ENCODE peak calls at places on chromosomes 1 and 21, in five cellular contexts. One of them, this sample, is unnamed.

GRCh38 chr1:234765672-234766071 is 155.7 kb upstream of the IRF2BP2 start:
- DNase-seq in naive thymus-derived CD8-positive, alpha-beta T cell: no peak
- DNase-seq in nucleus accumbens: no peak
- DNase-seq in non-pigmented ciliary epithelial cell: no peak
- DNase-seq in activated T-helper 1 cell treated with Interleukin-2 at 50 U/mL for 16 hours: no peak
- DNase-seq in this sample: no peak

GRCh38 chr1:51615780-51616291 is 1.1 kb upstream of the OSBPL9 start:
- DNase-seq in non-pigmented ciliary epithelial cell: no peak
- DNase-seq in naive thymus-derived CD8-positive, alpha-beta T cell: no peak
- DNase-seq in activated T-helper 1 cell treated with Interleukin-2 at 50 U/mL for 16 hours: no peak
- DNase-seq in nucleus accumbens: no peak
- DNase-seq in this sample: no peak

GRCh38 chr1:212692774-212693644 is 6.6 kb downstream of the BATF3 start:
- DNase-seq in nucleus accumbens: no peak
- DNase-seq in naive thymus-derived CD8-positive, alpha-beta T cell: no peak
- DNase-seq in non-pigmented ciliary epithelial cell: no peak
- DNase-seq in activated T-helper 1 cell treated with Interleukin-2 at 50 U/mL for 16 hours: no peak
- DNase-seq in this sample: no peak

GRCh38 chr1:169250022-169250421 is 117.6 kb downstream of the NME7 start:
- DNase-seq in non-pigmented ciliary epithelial cell: peak
- DNase-seq in nucleus accumbens: no peak
- DNase-seq in naive thymus-derived CD8-positive, alpha-beta T cell: no peak
- DNase-seq in activated T-helper 1 cell treated with Interleukin-2 at 50 U/mL for 16 hours: no peak
- DNase-seq in this sample: no peak

GRCh38 chr21:38843806-38844479 is 38.2 kb downstream of the ETS2 start:
- DNase-seq in activated T-helper 1 cell treated with Interleukin-2 at 50 U/mL for 16 hours: no peak
- DNase-seq in naive thymus-derived CD8-positive, alpha-beta T cell: no peak
- DNase-seq in nucleus accumbens: no peak
- DNase-seq in non-pigmented ciliary epithelial cell: peak
- DNase-seq in this sample: peak

GRCh38 chr1:94425821-94426484 is 7.8 kb downstream of the ABCD3 start:
- DNase-seq in nucleus accumbens: no peak
- DNase-seq in naive thymus-derived CD8-positive, alpha-beta T cell: no peak
- DNase-seq in activated T-helper 1 cell treated with Interleukin-2 at 50 U/mL for 16 hours: no peak
- DNase-seq in non-pigmented ciliary epithelial cell: no peak
- DNase-seq in this sample: no peak

GRCh38 chr1:29513357-29513756 is 277.0 kb downstream of the PTPRU start:
- DNase-seq in nucleus accumbens: no peak
- DNase-seq in activated T-helper 1 cell treated with Interleukin-2 at 50 U/mL for 16 hours: no peak
- DNase-seq in non-pigmented ciliary epithelial cell: peak
- DNase-seq in naive thymus-derived CD8-positive, alpha-beta T cell: no peak
- DNase-seq in this sample: peak

GRCh38 chr1:21818661-21819060 is 6.6 kb downstream of the LDLRAD2 start:
- DNase-seq in activated T-helper 1 cell treated with Interleukin-2 at 50 U/mL for 16 hours: no peak
- DNase-seq in non-pigmented ciliary epithelial cell: no peak
- DNase-seq in nucleus accumbens: no peak
- DNase-seq in naive thymus-derived CD8-positive, alpha-beta T cell: peak
- DNase-seq in this sample: no peak

GRCh38 chr1:106700151-106700550 is 356.3 kb upstream of the PRMT6 start:
- DNase-seq in naive thymus-derived CD8-positive, alpha-beta T cell: no peak
- DNase-seq in nucleus accumbens: no peak
- DNase-seq in non-pigmented ciliary epithelial cell: no peak
- DNase-seq in activated T-helper 1 cell treated with Interleukin-2 at 50 U/mL for 16 hours: no peak
- DNase-seq in this sample: no peak

GRCh38 chr1:31244326-31244725 is 4.6 kb upstream of the NKAIN1 start:
- DNase-seq in naive thymus-derived CD8-positive, alpha-beta T cell: no peak
- DNase-seq in nucleus accumbens: no peak
- DNase-seq in non-pigmented ciliary epithelial cell: no peak
- DNase-seq in activated T-helper 1 cell treated with Interleukin-2 at 50 U/mL for 16 hours: no peak
- DNase-seq in this sample: no peak

GRCh38 chr1:64515427-64515826 is 45.5 kb downstream of the CACHD1 start:
- DNase-seq in non-pigmented ciliary epithelial cell: peak
- DNase-seq in nucleus accumbens: no peak
- DNase-seq in naive thymus-derived CD8-positive, alpha-beta T cell: no peak
- DNase-seq in activated T-helper 1 cell treated with Interleukin-2 at 50 U/mL for 16 hours: no peak
- DNase-seq in this sample: no peak

GRCh38 chr1:93575586-93576271 is 105.9 kb downstream of the BCAR3 start:
- DNase-seq in activated T-helper 1 cell treated with Interleukin-2 at 50 U/mL for 16 hours: no peak
- DNase-seq in non-pigmented ciliary epithelial cell: no peak
- DNase-seq in naive thymus-derived CD8-positive, alpha-beta T cell: no peak
- DNase-seq in nucleus accumbens: no peak
- DNase-seq in this sample: peak

GRCh38 chr1:7422081-7422480 is 349.0 kb upstream of the VAMP3 start:
- DNase-seq in nucleus accumbens: no peak
- DNase-seq in naive thymus-derived CD8-positive, alpha-beta T cell: no peak
- DNase-seq in activated T-helper 1 cell treated with Interleukin-2 at 50 U/mL for 16 hours: no peak
- DNase-seq in non-pigmented ciliary epithelial cell: no peak
- DNase-seq in this sample: no peak

GRCh38 chr1:198153103-198153502 is 3.7 kb upstream of the NEK7 start:
- DNase-seq in non-pigmented ciliary epithelial cell: no peak
- DNase-seq in activated T-helper 1 cell treated with Interleukin-2 at 50 U/mL for 16 hours: no peak
- DNase-seq in nucleus accumbens: no peak
- DNase-seq in naive thymus-derived CD8-positive, alpha-beta T cell: no peak
- DNase-seq in this sample: peak

GRCh38 chr21:25582164-25582563 is 25.1 kb downstream of the MRPL39 start:
- DNase-seq in activated T-helper 1 cell treated with Interleukin-2 at 50 U/mL for 16 hours: no peak
- DNase-seq in non-pigmented ciliary epithelial cell: no peak
- DNase-seq in nucleus accumbens: no peak
- DNase-seq in naive thymus-derived CD8-positive, alpha-beta T cell: no peak
- DNase-seq in this sample: no peak

GRCh38 chr1:15956150-15956549 is 19.8 kb downstream of the ZBTB17 start:
- DNase-seq in non-pigmented ciliary epithelial cell: no peak
- DNase-seq in nucleus accumbens: no peak
- DNase-seq in naive thymus-derived CD8-positive, alpha-beta T cell: no peak
- DNase-seq in activated T-helper 1 cell treated with Interleukin-2 at 50 U/mL for 16 hours: no peak
- DNase-seq in this sample: no peak

GRCh38 chr21:42559326-42559725 is 45.7 kb downstream of the SLC37A1 start:
- DNase-seq in activated T-helper 1 cell treated with Interleukin-2 at 50 U/mL for 16 hours: no peak
- DNase-seq in nucleus accumbens: no peak
- DNase-seq in naive thymus-derived CD8-positive, alpha-beta T cell: no peak
- DNase-seq in non-pigmented ciliary epithelial cell: no peak
- DNase-seq in this sample: no peak

GRCh38 chr1:55724551-55725325 is 509.6 kb upstream of the USP24 start:
- DNase-seq in non-pigmented ciliary epithelial cell: peak
- DNase-seq in naive thymus-derived CD8-positive, alpha-beta T cell: no peak
- DNase-seq in nucleus accumbens: no peak
- DNase-seq in activated T-helper 1 cell treated with Interleukin-2 at 50 U/mL for 16 hours: no peak
- DNase-seq in this sample: peak

GRCh38 chr1:211842518-211842917 is 12.0 kb upstream of the LPGAT1 start:
- DNase-seq in nucleus accumbens: no peak
- DNase-seq in naive thymus-derived CD8-positive, alpha-beta T cell: no peak
- DNase-seq in activated T-helper 1 cell treated with Interleukin-2 at 50 U/mL for 16 hours: no peak
- DNase-seq in non-pigmented ciliary epithelial cell: no peak
- DNase-seq in this sample: no peak

GRCh38 chr1:17686258-17686657 is 68.9 kb upstream of the ACTL8 start:
- DNase-seq in non-pigmented ciliary epithelial cell: no peak
- DNase-seq in naive thymus-derived CD8-positive, alpha-beta T cell: no peak
- DNase-seq in activated T-helper 1 cell treated with Interleukin-2 at 50 U/mL for 16 hours: no peak
- DNase-seq in nucleus accumbens: no peak
- DNase-seq in this sample: no peak

GRCh38 chr21:45079351-45079750 is 5.0 kb downstream of the ADARB1 start:
- DNase-seq in nucleus accumbens: no peak
- DNase-seq in naive thymus-derived CD8-positive, alpha-beta T cell: no peak
- DNase-seq in non-pigmented ciliary epithelial cell: no peak
- DNase-seq in activated T-helper 1 cell treated with Interleukin-2 at 50 U/mL for 16 hours: no peak
- DNase-seq in this sample: no peak

GRCh38 chr1:47893412-47893811 is 103.8 kb downstream of the TRABD2B start:
- DNase-seq in nucleus accumbens: no peak
- DNase-seq in non-pigmented ciliary epithelial cell: no peak
- DNase-seq in naive thymus-derived CD8-positive, alpha-beta T cell: no peak
- DNase-seq in activated T-helper 1 cell treated with Interleukin-2 at 50 U/mL for 16 hours: no peak
- DNase-seq in this sample: no peak

GRCh38 chr1:86530211-86530610 is 16.7 kb upstream of the CLCA4 start:
- DNase-seq in non-pigmented ciliary epithelial cell: no peak
- DNase-seq in naive thymus-derived CD8-positive, alpha-beta T cell: no peak
- DNase-seq in activated T-helper 1 cell treated with Interleukin-2 at 50 U/mL for 16 hours: no peak
- DNase-seq in nucleus accumbens: no peak
- DNase-seq in this sample: no peak

GRCh38 chr1:183058835-183059234 is 35.6 kb downstream of the LAMC1 start:
- DNase-seq in nucleus accumbens: no peak
- DNase-seq in naive thymus-derived CD8-positive, alpha-beta T cell: no peak
- DNase-seq in activated T-helper 1 cell treated with Interleukin-2 at 50 U/mL for 16 hours: no peak
- DNase-seq in non-pigmented ciliary epithelial cell: no peak
- DNase-seq in this sample: no peak

GRCh38 chr1:246161626-246162025 is 345.5 kb downstream of the SMYD3 start:
- DNase-seq in non-pigmented ciliary epithelial cell: no peak
- DNase-seq in activated T-helper 1 cell treated with Interleukin-2 at 50 U/mL for 16 hours: no peak
- DNase-seq in naive thymus-derived CD8-positive, alpha-beta T cell: no peak
- DNase-seq in nucleus accumbens: no peak
- DNase-seq in this sample: peak

GRCh38 chr1:93865253-93865652 is 13.8 kb downstream of the DNTTIP2 start:
- DNase-seq in activated T-helper 1 cell treated with Interleukin-2 at 50 U/mL for 16 hours: no peak
- DNase-seq in non-pigmented ciliary epithelial cell: no peak
- DNase-seq in naive thymus-derived CD8-positive, alpha-beta T cell: no peak
- DNase-seq in nucleus accumbens: no peak
- DNase-seq in this sample: no peak

GRCh38 chr1:170126691-170127090 is 19.1 kb upstream of the NTMT2 start:
- DNase-seq in naive thymus-derived CD8-positive, alpha-beta T cell: no peak
- DNase-seq in nucleus accumbens: no peak
- DNase-seq in activated T-helper 1 cell treated with Interleukin-2 at 50 U/mL for 16 hours: no peak
- DNase-seq in non-pigmented ciliary epithelial cell: peak
- DNase-seq in this sample: peak

GRCh38 chr1:4425892-4426291 is 228.5 kb upstream of the AJAP1 start:
- DNase-seq in non-pigmented ciliary epithelial cell: no peak
- DNase-seq in activated T-helper 1 cell treated with Interleukin-2 at 50 U/mL for 16 hours: no peak
- DNase-seq in nucleus accumbens: no peak
- DNase-seq in naive thymus-derived CD8-positive, alpha-beta T cell: no peak
- DNase-seq in this sample: no peak

GRCh38 chr1:98090351-98090750 is 169.5 kb upstream of the DPYD start:
- DNase-seq in nucleus accumbens: no peak
- DNase-seq in naive thymus-derived CD8-positive, alpha-beta T cell: no peak
- DNase-seq in activated T-helper 1 cell treated with Interleukin-2 at 50 U/mL for 16 hours: no peak
- DNase-seq in non-pigmented ciliary epithelial cell: no peak
- DNase-seq in this sample: no peak

This sample was measured in astrocyte of the cerebellum.